ENCODE peak calls at places on chromosomes 1 and 21, in nine cellular contexts. One of them, this sample, is unnamed.
A peak's percentile ranks its signal among the peaks of the same experiment; 100 is the strongest.

GRCh38 chr21:29092102-29092959 is 18.9 kb upstream of the CCT8 start:
- DNase-seq in H1: no peak
- DNase-seq in spleen: no peak
- DNase-seq in erythroblast: no peak
- DNase-seq in NB4: no peak
- DNase-seq in HCT116: no peak
- DNase-seq in prostate gland: no peak
- DNase-seq in body of pancreas: no peak
- DNase-seq in stomach: no peak
- DNase-seq in this sample: no peak

GRCh38 chr1:32801096-32801713 is 16.0 kb downstream of the YARS1 start:
- DNase-seq in HCT116: no peak
- DNase-seq in stomach: no peak
- DNase-seq in H1: no peak
- DNase-seq in NB4: no peak
- DNase-seq in prostate gland: no peak
- DNase-seq in spleen: no peak
- DNase-seq in erythroblast: no peak
- DNase-seq in body of pancreas: no peak
- DNase-seq in this sample: peak; percentile 34

GRCh38 chr1:101107496-101108115 is 82.0 kb upstream of the DPH5 start:
- DNase-seq in spleen: no peak
- DNase-seq in stomach: no peak
- DNase-seq in erythroblast: peak; percentile 22
- DNase-seq in body of pancreas: no peak
- DNase-seq in NB4: no peak
- DNase-seq in H1: no peak
- DNase-seq in HCT116: no peak
- DNase-seq in prostate gland: no peak
- DNase-seq in this sample: no peak

GRCh38 chr1:24801169-24801568 is 55.9 kb downstream of the CLIC4 start:
- DNase-seq in spleen: no peak
- DNase-seq in H1: no peak
- DNase-seq in stomach: no peak
- DNase-seq in HCT116: no peak
- DNase-seq in NB4: peak; percentile 58
- DNase-seq in prostate gland: no peak
- DNase-seq in erythroblast: no peak
- DNase-seq in body of pancreas: no peak
- DNase-seq in this sample: no peak

GRCh38 chr1:25796807-25797458 is 3.1 kb upstream of the SELENON start:
- DNase-seq in body of pancreas: peak; percentile 95
- DNase-seq in NB4: peak; percentile 81
- DNase-seq in stomach: peak; percentile 91
- DNase-seq in H1: peak; percentile 65
- DNase-seq in HCT116: peak; percentile 67
- DNase-seq in spleen: peak; percentile 89
- DNase-seq in prostate gland: peak; percentile 87
- DNase-seq in erythroblast: no peak
- DNase-seq in this sample: no peak

GRCh38 chr1:56803561-56804156 is 15.5 kb downstream of the FYB2 start:
- DNase-seq in stomach: peak; percentile 61
- DNase-seq in body of pancreas: peak; percentile 64
- DNase-seq in prostate gland: peak; percentile 17
- DNase-seq in HCT116: peak; percentile 46
- DNase-seq in erythroblast: peak; percentile 1
- DNase-seq in spleen: no peak
- DNase-seq in H1: no peak
- DNase-seq in NB4: peak; percentile 27
- DNase-seq in this sample: peak; percentile 22

GRCh38 chr1:53556657-53557227 is 97.5 kb downstream of the DMRTB1 start:
- DNase-seq in spleen: peak; percentile 16
- DNase-seq in HCT116: no peak
- DNase-seq in prostate gland: no peak
- DNase-seq in body of pancreas: no peak
- DNase-seq in H1: no peak
- DNase-seq in stomach: no peak
- DNase-seq in erythroblast: no peak
- DNase-seq in NB4: no peak
- DNase-seq in this sample: no peak

GRCh38 chr1:43776043-43776761 is 68.9 kb downstream of the ST3GAL3 start:
- DNase-seq in body of pancreas: no peak
- DNase-seq in erythroblast: peak; percentile 25
- DNase-seq in spleen: no peak
- DNase-seq in NB4: peak; percentile 72
- DNase-seq in prostate gland: no peak
- DNase-seq in HCT116: no peak
- DNase-seq in stomach: no peak
- DNase-seq in H1: no peak
- DNase-seq in this sample: no peak

GRCh38 chr21:42661688-42662429 is 8.4 kb downstream of the PDE9A start:
- DNase-seq in body of pancreas: no peak
- DNase-seq in spleen: no peak
- DNase-seq in stomach: no peak
- DNase-seq in prostate gland: no peak
- DNase-seq in H1: no peak
- DNase-seq in NB4: no peak
- DNase-seq in erythroblast: no peak
- DNase-seq in HCT116: no peak
- DNase-seq in this sample: no peak

GRCh38 chr1:47227370-47228232 is 4.4 kb downstream of the TAL1 start:
- DNase-seq in HCT116: no peak
- DNase-seq in NB4: no peak
- DNase-seq in body of pancreas: no peak
- DNase-seq in stomach: no peak
- DNase-seq in prostate gland: no peak
- DNase-seq in H1: no peak
- DNase-seq in erythroblast: peak; percentile 53
- DNase-seq in spleen: no peak
- DNase-seq in this sample: no peak

GRCh38 chr1:2803086-2803930 is 1.8 kb upstream of the TTC34 start:
- DNase-seq in stomach: no peak
- DNase-seq in spleen: peak; percentile 70
- DNase-seq in NB4: no peak
- DNase-seq in body of pancreas: no peak
- DNase-seq in prostate gland: no peak
- DNase-seq in HCT116: no peak
- DNase-seq in H1: no peak
- DNase-seq in erythroblast: no peak
- DNase-seq in this sample: no peak

GRCh38 chr1:22878626-22879025 is 94.0 kb downstream of the LACTBL1 start:
- DNase-seq in stomach: no peak
- DNase-seq in spleen: no peak
- DNase-seq in H1: no peak
- DNase-seq in prostate gland: no peak
- DNase-seq in body of pancreas: no peak
- DNase-seq in NB4: no peak
- DNase-seq in erythroblast: no peak
- DNase-seq in HCT116: no peak
- DNase-seq in this sample: no peak
- TF ChIP-seq POLR2A in stomach: no peak
- TF ChIP-seq POLR2A in spleen: no peak
- TF ChIP-seq POLR2A in H1: no peak
- TF ChIP-seq POLR2A in prostate gland: no peak
- TF ChIP-seq POLR2A in body of pancreas: no peak
- TF ChIP-seq POLR2A in NB4: no peak
- TF ChIP-seq POLR2A in erythroblast: no peak
- TF ChIP-seq POLR2A in HCT116: no peak
- TF ChIP-seq POLR2A in this sample: no peak

DNA sequence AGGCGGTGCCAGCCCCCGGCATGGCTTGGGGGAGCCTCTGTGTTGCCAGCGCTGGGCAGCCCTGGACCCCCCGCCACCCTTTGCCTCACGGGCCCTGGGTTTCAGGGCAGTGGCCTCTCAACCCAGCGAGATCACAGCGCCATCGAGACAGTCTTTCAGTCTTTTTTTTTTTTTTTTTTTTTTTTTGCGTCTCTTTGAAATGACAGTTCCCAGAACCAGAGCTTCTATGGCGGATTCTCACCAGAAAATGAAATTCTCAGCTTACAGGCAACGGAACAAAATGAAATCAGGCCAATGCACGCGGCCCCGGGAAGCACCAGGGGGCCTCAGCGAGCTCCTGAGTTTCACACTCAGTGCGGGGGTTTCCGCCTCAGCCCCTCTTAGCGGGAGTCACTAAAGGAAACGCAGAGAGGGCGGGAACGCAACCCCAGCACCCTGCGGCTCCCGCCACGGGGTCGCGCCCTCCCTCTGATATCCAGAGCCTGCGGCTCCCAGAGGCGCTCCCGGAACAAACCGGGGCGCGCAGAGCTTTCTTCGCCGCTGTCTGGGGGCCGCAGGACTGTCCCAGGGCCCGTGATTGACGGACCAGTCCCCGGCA is 8.0 kb upstream of the COL6A1 start:
- DNase-seq in HCT116: peak; percentile 35
- DNase-seq in spleen: peak; percentile 90
- DNase-seq in prostate gland: peak; percentile 43
- DNase-seq in body of pancreas: peak; percentile 78
- DNase-seq in erythroblast: peak; percentile 15
- DNase-seq in stomach: peak; percentile 66
- DNase-seq in NB4: peak; percentile 80
- DNase-seq in H1: no peak
- DNase-seq in this sample: peak; percentile 80
- TF ChIP-seq POLR2A in HCT116: no peak
- TF ChIP-seq POLR2A in spleen: no peak
- TF ChIP-seq POLR2A in prostate gland: no peak
- TF ChIP-seq POLR2A in body of pancreas: peak; percentile 43
- TF ChIP-seq POLR2A in erythroblast: no peak
- TF ChIP-seq POLR2A in stomach: no peak
- TF ChIP-seq POLR2A in NB4: peak; percentile 18
- TF ChIP-seq POLR2A in H1: no peak
- TF ChIP-seq POLR2A in this sample: no peak

GRCh38 chr1:155978325-155978972 is at the start of gene ARHGEF2:
- DNase-seq in HCT116: no peak
- DNase-seq in NB4: peak; percentile 98
- DNase-seq in spleen: peak; percentile 98
- DNase-seq in stomach: peak; percentile 77
- DNase-seq in H1: peak; percentile 78
- DNase-seq in erythroblast: peak; percentile 69
- DNase-seq in body of pancreas: peak; percentile 69
- DNase-seq in prostate gland: peak; percentile 72
- DNase-seq in this sample: peak; percentile 81
- TF ChIP-seq POLR2A in HCT116: no peak
- TF ChIP-seq POLR2A in NB4: peak; percentile 55
- TF ChIP-seq POLR2A in spleen: no peak
- TF ChIP-seq POLR2A in stomach: no peak
- TF ChIP-seq POLR2A in H1: peak; percentile 63
- TF ChIP-seq POLR2A in erythroblast: peak; percentile 45
- TF ChIP-seq POLR2A in body of pancreas: peak; percentile 41
- TF ChIP-seq POLR2A in prostate gland: peak; percentile 86
- TF ChIP-seq POLR2A in this sample: peak; percentile 74

DNA sequence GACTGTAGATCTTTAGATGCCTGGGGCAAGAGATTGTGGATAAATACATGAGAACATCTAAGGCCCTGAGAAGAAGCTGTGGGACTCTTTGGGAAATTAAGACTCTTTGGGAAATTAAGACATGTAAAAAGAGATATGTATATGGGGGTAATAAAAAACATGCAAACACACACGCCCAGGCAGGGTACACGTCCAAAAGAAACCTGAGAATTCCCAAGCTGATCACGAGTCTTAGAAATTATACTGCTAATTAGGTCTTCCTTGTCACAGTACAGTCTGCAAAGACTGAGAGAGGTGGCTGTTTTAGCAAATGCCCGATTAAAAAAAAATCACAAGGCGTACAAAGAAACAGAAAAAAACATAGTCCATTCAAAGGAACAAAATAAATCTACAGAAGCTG is 39.3 kb upstream of the ERO1B start:
- DNase-seq in erythroblast: no peak
- DNase-seq in spleen: no peak
- DNase-seq in body of pancreas: no peak
- DNase-seq in HCT116: no peak
- DNase-seq in H1: no peak
- DNase-seq in NB4: no peak
- DNase-seq in stomach: no peak
- DNase-seq in prostate gland: no peak
- DNase-seq in this sample: no peak
- TF ChIP-seq POLR2A in erythroblast: no peak
- TF ChIP-seq POLR2A in spleen: no peak
- TF ChIP-seq POLR2A in body of pancreas: no peak
- TF ChIP-seq POLR2A in HCT116: no peak
- TF ChIP-seq POLR2A in H1: no peak
- TF ChIP-seq POLR2A in NB4: no peak
- TF ChIP-seq POLR2A in stomach: no peak
- TF ChIP-seq POLR2A in prostate gland: no peak
- TF ChIP-seq POLR2A in this sample: no peak

GRCh38 chr1:29675481-29676263 is 439.4 kb downstream of the PTPRU start:
- DNase-seq in body of pancreas: no peak
- DNase-seq in NB4: no peak
- DNase-seq in stomach: peak; percentile 9
- DNase-seq in erythroblast: no peak
- DNase-seq in HCT116: no peak
- DNase-seq in H1: no peak
- DNase-seq in spleen: no peak
- DNase-seq in prostate gland: no peak
- DNase-seq in this sample: no peak

GRCh38 chr1:29674625-29675326 is 438.5 kb downstream of the PTPRU start:
- DNase-seq in spleen: no peak
- DNase-seq in NB4: no peak
- DNase-seq in prostate gland: no peak
- DNase-seq in H1: no peak
- DNase-seq in body of pancreas: no peak
- DNase-seq in erythroblast: no peak
- DNase-seq in stomach: peak; percentile 21
- DNase-seq in HCT116: no peak
- DNase-seq in this sample: no peak

GRCh38 chr1:29672955-29673507 is 436.7 kb downstream of the PTPRU start:
- DNase-seq in NB4: no peak
- DNase-seq in body of pancreas: no peak
- DNase-seq in spleen: no peak
- DNase-seq in prostate gland: no peak
- DNase-seq in HCT116: no peak
- DNase-seq in stomach: peak; percentile 9
- DNase-seq in erythroblast: no peak
- DNase-seq in H1: no peak
- DNase-seq in this sample: no peak

GRCh38 chr1:29672416-29672815 is 436.1 kb downstream of the PTPRU start:
- DNase-seq in erythroblast: no peak
- DNase-seq in NB4: no peak
- DNase-seq in H1: no peak
- DNase-seq in HCT116: no peak
- DNase-seq in body of pancreas: no peak
- DNase-seq in spleen: no peak
- DNase-seq in prostate gland: no peak
- DNase-seq in stomach: no peak
- DNase-seq in this sample: no peak

GRCh38 chr1:29673669-29674624 is 437.6 kb downstream of the PTPRU start:
- DNase-seq in NB4: no peak
- DNase-seq in stomach: peak; percentile 14
- DNase-seq in spleen: no peak
- DNase-seq in erythroblast: no peak
- DNase-seq in body of pancreas: no peak
- DNase-seq in HCT116: no peak
- DNase-seq in prostate gland: no peak
- DNase-seq in H1: no peak
- DNase-seq in this sample: no peak
- TF ChIP-seq POLR2A in NB4: no peak
- TF ChIP-seq POLR2A in stomach: no peak
- TF ChIP-seq POLR2A in spleen: no peak
- TF ChIP-seq POLR2A in erythroblast: no peak
- TF ChIP-seq POLR2A in body of pancreas: no peak
- TF ChIP-seq POLR2A in HCT116: no peak
- TF ChIP-seq POLR2A in prostate gland: no peak
- TF ChIP-seq POLR2A in H1: no peak
- TF ChIP-seq POLR2A in this sample: no peak